ENCODE peak calls at places on chromosomes 5 and 9, in ten cellular contexts. Y is CD8-positive, alpha-beta T cell; Z is chondrocyte; S is tibial artery; H is GM12865; T is dorsolateral prefrontal cortex; D is A549; G is endothelial cell; V is lower leg skin; K is psoas muscle. W is an unnamed sample.

GRCh38 chr5:33650911-33651310 is 210.1 kb downstream of the TARS1 start:
- DNase-seq in Y (no peak), Z (no peak), S (no peak), H (no peak), T (no peak), D (no peak), G (no peak), V (no peak), K (no peak), W (no peak)

GRCh38 chr9:127185931-127186781 is 63.7 kb upstream of the ANGPTL2 start:
- DNase-seq in Y (no peak), Z (peak; percentile 82), S (peak; percentile 96), H (no peak), T (peak; percentile 89), D (no peak), G (no peak), V (peak; percentile 90), K (peak; percentile 90), W (no peak)

GRCh38 chr5:17343675-17344074 is 126.2 kb downstream of the BASP1 start:
- DNase-seq in Y (no peak), Z (no peak), S (no peak), H (peak; percentile 62), T (no peak), D (peak; percentile 92), G (no peak), V (no peak), K (no peak), W (peak; percentile 42)

GRCh38 chr5:152329191-152329590 is 75.9 kb downstream of the NMUR2 start:
- DNase-seq in Y (no peak), Z (no peak), S (no peak), H (no peak), T (no peak), D (no peak), G (no peak), V (no peak), K (no peak), W (no peak)

GRCh38 chr5:179904463-179905143 is 3.1 kb downstream of the TBC1D9B start:
- DNase-seq in Y (no peak), Z (peak; percentile 84), S (no peak), H (no peak), T (no peak), D (no peak), G (no peak), V (no peak), K (no peak), W (no peak)

GRCh38 chr5:65722575-65723424 is 795 bp downstream of the NLN start:
- DNase-seq in Y (no peak), Z (no peak), S (no peak), H (peak; percentile 54), T (no peak), D (peak; percentile 73), G (peak; percentile 15), V (no peak), K (no peak), W (peak; percentile 37)

GRCh38 chr5:95731571-95732554 is 727 bp downstream of the RHOBTB3 start:
- DNase-seq in Y (peak; percentile 33), Z (peak; percentile 92), S (peak; percentile 46), H (peak; percentile 56), T (peak; percentile 54), D (peak; percentile 53), G (peak; percentile 37), V (peak; percentile 40), K (peak; percentile 76), W (peak; percentile 31)

GRCh38 chr5:32539981-32540380 is 45.4 kb upstream of the SUB1 start:
- DNase-seq in Y (no peak), Z (no peak), S (no peak), H (peak; percentile 31), T (no peak), D (no peak), G (no peak), V (no peak), K (no peak), W (no peak)

GRCh38 chr5:59021837-59022514 is 439.1 kb downstream of the RAB3C start:
- DNase-seq in Y (no peak), Z (no peak), S (no peak), H (no peak), T (no peak), D (no peak), G (no peak), V (no peak), K (peak; percentile 84), W (no peak)

GRCh38 chr9:73239868-73240267 is 88.2 kb downstream of the ANXA1 start:
- DNase-seq in Y (no peak), Z (no peak), S (no peak), H (no peak), T (no peak), D (peak; percentile 8), G (no peak), V (no peak), K (no peak), W (no peak)

GRCh38 chr5:127891942-127892341 is 188.8 kb downstream of the CCDC192 start:
- DNase-seq in Y (no peak), Z (no peak), S (no peak), H (no peak), T (no peak), D (no peak), G (no peak), V (no peak), K (no peak), W (no peak)

GRCh38 chr5:147095740-147096139 is 139.1 kb upstream of the STK32A start:
- DNase-seq in Y (no peak), Z (no peak), S (no peak), H (no peak), T (no peak), D (no peak), G (no peak), V (no peak), K (no peak), W (no peak)

GRCh38 chr5:147101654-147102053 is 133.2 kb upstream of the STK32A start:
- DNase-seq in Y (no peak), Z (no peak), S (no peak), H (no peak), T (peak; percentile 64), D (no peak), G (no peak), V (no peak), K (no peak), W (no peak)

GRCh38 chr5:147093138-147093537 is 141.7 kb upstream of the STK32A start:
- DNase-seq in Y (no peak), Z (no peak), S (no peak), H (no peak), T (no peak), D (no peak), G (no peak), V (no peak), K (no peak), W (no peak)

DNA sequence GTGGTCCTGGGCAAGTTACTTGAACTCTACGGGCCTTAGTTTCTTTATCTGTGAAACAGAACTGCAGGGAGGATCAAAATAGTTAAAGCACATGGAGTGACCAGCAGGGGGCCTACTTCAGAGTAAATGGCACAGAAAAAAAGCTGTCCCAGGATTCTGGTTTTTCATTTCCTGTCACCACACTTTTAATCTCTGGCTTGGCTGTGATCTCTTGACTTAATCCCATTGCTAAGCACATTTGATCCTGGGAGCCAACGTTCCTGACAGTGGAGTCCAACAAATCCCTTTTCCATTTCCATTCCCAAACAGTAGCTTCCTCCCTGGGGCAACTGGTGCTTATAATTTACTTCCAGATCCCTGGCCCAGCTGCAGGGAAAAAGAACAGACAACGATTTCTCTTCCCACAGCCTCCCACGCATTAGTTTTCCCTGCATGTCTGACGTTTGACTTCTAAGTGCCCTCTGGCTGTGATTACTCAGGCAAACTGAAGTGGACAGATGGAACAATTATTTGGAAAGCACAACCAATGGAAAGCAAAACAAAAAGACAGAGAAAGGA is 136.5 kb upstream of the STK32A start:
- DNase-seq in Y (no peak), Z (no peak), S (no peak), H (peak; percentile 46), T (no peak), D (peak; percentile 37), G (peak; percentile 47), V (no peak), K (no peak), W (peak; percentile 24)
- TF ChIP-seq CTCF in Y (no peak), Z (peak; percentile 79), S (no peak), H (peak; percentile 53), T (peak; percentile 48), D (no peak), G (peak; percentile 83), V (no peak), K (peak; percentile 33), W (peak; percentile 19)

DNA sequence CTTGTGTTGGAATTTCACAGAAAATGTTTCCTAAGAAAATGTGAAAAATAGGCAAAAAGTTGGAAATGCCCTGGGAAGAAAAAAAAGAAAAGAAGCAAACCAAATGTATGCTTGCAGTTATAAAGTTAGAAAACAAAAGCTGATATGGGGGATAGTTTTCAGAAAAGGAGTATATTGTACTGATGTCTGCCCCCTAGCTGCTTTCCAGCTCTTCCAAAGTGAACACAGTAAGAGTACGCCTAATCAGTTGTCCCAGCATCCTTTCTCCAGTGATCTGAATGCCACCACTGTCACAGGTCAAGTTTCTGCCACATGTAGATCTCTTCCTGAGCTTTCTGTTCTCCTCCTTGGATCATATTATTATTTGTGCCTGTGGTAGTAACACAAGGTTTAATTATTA is 5.8 kb downstream of the TYRP1 start:
- DNase-seq in Y (no peak), Z (no peak), S (no peak), H (no peak), T (no peak), D (no peak), G (no peak), V (no peak), K (no peak), W (no peak)
- TF ChIP-seq CTCF in Y (no peak), Z (no peak), S (no peak), H (no peak), T (no peak), D (no peak), G (no peak), V (no peak), K (no peak), W (no peak)

DNA sequence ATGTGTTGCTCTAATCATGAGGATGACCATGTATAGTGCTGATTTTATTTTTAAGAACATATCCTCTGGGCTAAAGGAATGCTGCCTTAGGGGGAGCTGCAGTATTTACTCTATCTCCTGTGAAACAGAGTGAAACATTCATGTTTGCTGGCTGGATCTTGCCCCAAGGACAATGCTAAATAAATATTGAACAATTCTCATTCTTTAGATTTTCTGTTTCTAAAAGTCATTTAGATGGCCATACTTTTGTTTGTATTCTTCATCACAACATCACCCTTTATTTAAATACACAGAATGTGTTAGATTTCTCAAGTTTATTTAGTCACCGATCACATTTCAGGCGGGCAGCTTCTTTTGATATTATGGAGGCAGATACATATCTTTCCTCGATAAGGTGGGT is 103.3 kb downstream of the ARHGEF28 start:
- DNase-seq in Y (no peak), Z (no peak), S (no peak), H (no peak), T (no peak), D (peak; percentile 57), G (no peak), V (no peak), K (no peak), W (no peak)
- TF ChIP-seq CTCF in Y (no peak), Z (peak; percentile 44), S (no peak), H (no peak), T (no peak), D (no peak), G (no peak), V (no peak), K (no peak), W (no peak)

DNA sequence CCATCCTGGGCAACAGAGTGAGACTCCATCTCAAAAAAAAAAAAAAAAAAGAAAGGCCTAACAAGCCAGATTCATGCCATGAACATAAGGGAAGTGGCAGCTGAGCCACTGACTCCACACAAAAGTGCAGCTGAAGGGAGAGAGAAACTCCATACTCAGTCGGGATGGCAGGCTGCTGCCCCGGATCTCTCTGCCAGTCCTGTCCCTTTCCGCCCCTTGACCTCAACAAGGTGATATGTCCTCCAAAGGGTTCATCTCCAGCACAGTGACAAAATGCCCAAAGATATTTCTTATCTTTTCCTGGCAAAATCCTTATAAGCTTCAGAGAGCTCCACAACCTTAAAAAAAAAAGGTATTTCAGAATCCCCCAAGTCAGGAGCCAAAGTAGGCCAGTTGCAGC is 52.6 kb downstream of the ABCA1 start:
- DNase-seq in Y (no peak), Z (no peak), S (no peak), H (no peak), T (no peak), D (no peak), G (no peak), V (no peak), K (no peak), W (no peak)
- TF ChIP-seq CTCF in Y (no peak), Z (no peak), S (no peak), H (no peak), T (no peak), D (no peak), G (no peak), V (no peak), K (no peak), W (no peak)

W was measured in GM10248.